ENCODE peak calls at places on chromosomes 13 and 19, in eight cellular contexts. N is endothelial cell; D is substantia nigra; F is activated naive CD8-positive, alpha-beta T cell treated with anti-CD3 and anti-CD28 coated beads, Interleukin-2, amount 50 U/mL, for 24 hours; U is GM23248; E is left ventricle myocardium inferior; T is GM10248; Q is uterus. S is an unnamed sample.

GRCh38 chr19:10086032-10086903 is at the start of gene SHFL:
- DNase-seq in F (peak; percentile 85), D (peak; percentile 48), T (peak; percentile 96), Q (peak; percentile 72), E (peak; percentile 72), N (peak; percentile 44), U (peak; percentile 83), S (peak; percentile 39)

GRCh38 chr13:29161653-29162052 is 341.5 kb downstream of the MTUS2 start:
- DNase-seq in E (no peak), T (no peak), D (no peak), F (no peak), N (no peak), U (no peak), Q (no peak), S (no peak)

GRCh38 chr13:45538382-45538781 is 73.6 kb downstream of the COG3 start:
- DNase-seq in U (no peak), D (no peak), N (no peak), E (no peak), Q (no peak), T (no peak), F (no peak), S (no peak)

GRCh38 chr13:80096383-80096782 is 244.5 kb downstream of the SPRY2 start:
- DNase-seq in F (no peak), Q (no peak), U (no peak), E (no peak), N (no peak), D (no peak), T (no peak), S (no peak)

GRCh38 chr19:48403606-48404005 is 10.1 kb downstream of the GRIN2D start:
- DNase-seq in T (peak; percentile 84), U (peak; percentile 65), D (peak; percentile 40), E (no peak), Q (no peak), N (no peak), F (no peak), S (no peak)

GRCh38 chr13:109773786-109774185 is 12.6 kb downstream of the IRS2 start:
- DNase-seq in U (no peak), F (no peak), N (no peak), T (no peak), E (no peak), D (no peak), Q (no peak), S (no peak)

GRCh38 chr13:30312859-30313258 is 5.5 kb upstream of the KATNAL1 start:
- DNase-seq in Q (no peak), D (no peak), T (no peak), N (no peak), E (no peak), U (no peak), F (no peak), S (no peak)

GRCh38 chr19:48111280-48111679 is 663 bp upstream of the PLA2G4C start:
- DNase-seq in Q (no peak), N (no peak), U (no peak), D (no peak), E (no peak), F (no peak), T (no peak), S (no peak)

GRCh38 chr19:3977242-3978143 is 6.6 kb upstream of the DAPK3 start:
- DNase-seq in F (no peak), Q (peak; percentile 15), U (peak; percentile 43), E (no peak), N (no peak), T (no peak), D (no peak), S (no peak)

GRCh38 chr19:19602136-19602712 is 16.3 kb downstream of the PBX4 start:
- DNase-seq in U (no peak), T (no peak), N (no peak), D (no peak), Q (no peak), F (no peak), E (no peak), S (no peak)

GRCh38 chr19:29858000-29858596 is 46.3 kb downstream of the CCNE1 start:
- DNase-seq in T (peak; percentile 72), E (no peak), Q (no peak), F (peak; percentile 46), N (no peak), D (no peak), U (peak; percentile 28), S (no peak)

GRCh38 chr13:28338202-28338601 is 156.7 kb downstream of the FLT1 start:
- DNase-seq in T (no peak), D (no peak), F (no peak), U (no peak), N (no peak), E (no peak), Q (no peak), S (no peak)

GRCh38 chr19:8242212-8242821 is 33.1 kb downstream of the CERS4 start:
- DNase-seq in D (no peak), Q (no peak), U (no peak), N (no peak), E (no peak), T (no peak), F (no peak), S (no peak)

GRCh38 chr19:35292986-35293732 is 1.2 kb downstream of the MAG start:
- DNase-seq in F (no peak), D (peak; percentile 66), U (peak; percentile 28), Q (no peak), N (no peak), E (no peak), T (no peak), S (no peak)